ENCODE peak calls at places on chromosomes 3 and 15, in ten cellular contexts. X is HS-5; M is brain microvascular endothelial cell; D is SK-MEL-5; F is stimulated activated naive CD4-positive, alpha-beta T cell treated with Interleukin-2 at 50 U/mL for 16 hours; G is activated CD4-positive, alpha-beta T cell treated with anti-CD3 and anti-CD28 coated beads, Interleukin-2, amount 50 U/mL, for 1 hour; L is Peyer's patch; J is naive thymus-derived CD8-positive, alpha-beta T cell; R is activated CD8-positive, alpha-beta memory T cell treated with anti-CD3 and anti-CD28 coated beads, Interleukin-2, amount 10 ng/mL, durations not matched to agents 7 days and 5 days; U is AG10803. S is an unnamed sample.

GRCh38 chr3:72738752-72739520 is 109.3 kb downstream of the SHQ1 start:
- DNase-seq in X (no peak), M (no peak), D (peak; percentile 40), F (peak; percentile 68), G (peak; percentile 69), L (peak; percentile 78), J (peak; percentile 70), R (peak; percentile 77), U (peak; percentile 6), S (peak; percentile 68)

GRCh38 chr15:64354683-64355558 is 1.1 kb downstream of the CSNK1G1 start:
- DNase-seq in X (no peak), M (no peak), D (no peak), F (peak; percentile 24), G (no peak), L (no peak), J (peak; percentile 1), R (no peak), U (no peak), S (peak; percentile 41)

GRCh38 chr3:171374260-171374659 is 85.9 kb downstream of the TNIK start:
- DNase-seq in X (no peak), M (no peak), D (no peak), F (no peak), G (no peak), L (no peak), J (no peak), R (no peak), U (no peak), S (no peak)

GRCh38 chr3:126435456-126436315 is 40.0 kb downstream of the ZXDC start:
- DNase-seq in X (no peak), M (no peak), D (no peak), F (no peak), G (no peak), L (no peak), J (no peak), R (no peak), U (no peak), S (no peak)

GRCh38 chr3:81033690-81034089 is 727.8 kb downstream of the GBE1 start:
- DNase-seq in X (no peak), M (no peak), D (no peak), F (no peak), G (no peak), L (no peak), J (no peak), R (no peak), U (no peak), S (no peak)

GRCh38 chr15:62647195-62647865 is 395.2 kb upstream of the TPM1 start:
- DNase-seq in X (peak; percentile 61), M (peak; percentile 74), D (peak; percentile 34), F (no peak), G (no peak), L (peak; percentile 72), J (no peak), R (no peak), U (peak; percentile 87), S (no peak)

GRCh38 chr15:21270474-21270873 is 169.8 kb downstream of the POTEB3 start:
- DNase-seq in X (no peak), M (no peak), D (peak; percentile 94), F (no peak), G (no peak), L (no peak), J (no peak), R (no peak), U (no peak), S (no peak)

GRCh38 chr15:99076109-99076508 is 28.8 kb upstream of the SYNM start:
- DNase-seq in X (no peak), M (no peak), D (no peak), F (no peak), G (no peak), L (no peak), J (no peak), R (no peak), U (no peak), S (no peak)

GRCh38 chr3:22685598-22685997 is 517.5 kb upstream of the UBE2E2 start:
- DNase-seq in X (peak; percentile 10), M (peak; percentile 35), D (peak; percentile 58), F (no peak), G (no peak), L (no peak), J (no peak), R (no peak), U (no peak), S (no peak)

GRCh38 chr3:52873433-52874159 is 23.8 kb downstream of the STIMATE start:
- DNase-seq in X (no peak), M (peak; percentile 5), D (no peak), F (no peak), G (no peak), L (no peak), J (no peak), R (no peak), U (peak; percentile 50), S (peak; percentile 29)

GRCh38 chr3:172138031-172138538 is 98.7 kb downstream of the FNDC3B start:
- DNase-seq in X (no peak), M (peak; percentile 56), D (no peak), F (no peak), G (no peak), L (no peak), J (no peak), R (no peak), U (no peak), S (peak; percentile 21)

GRCh38 chr3:4977001-4977888 is 2.0 kb upstream of the BHLHE40 start:
- DNase-seq in X (no peak), M (peak; percentile 92), D (peak; percentile 83), F (peak; percentile 70), G (peak; percentile 41), L (peak; percentile 81), J (no peak), R (peak; percentile 90), U (peak; percentile 89), S (peak; percentile 23)

GRCh38 chr15:94105760-94106159 is 125.6 kb upstream of the MCTP2 start:
- DNase-seq in X (no peak), M (no peak), D (no peak), F (no peak), G (no peak), L (no peak), J (no peak), R (no peak), U (no peak), S (no peak)

GRCh38 chr15:56877591-56877990 is 40.9 kb upstream of the TCF12 start:
- DNase-seq in X (no peak), M (no peak), D (no peak), F (no peak), G (no peak), L (no peak), J (no peak), R (no peak), U (peak; percentile 27), S (no peak)

GRCh38 chr3:58047806-58048205 is 39.6 kb downstream of the FLNB start:
- DNase-seq in X (peak; percentile 76), M (peak; percentile 96), D (no peak), F (no peak), G (no peak), L (no peak), J (no peak), R (no peak), U (peak; percentile 99), S (no peak)

GRCh38 chr15:87623832-87624231 is 632.7 kb downstream of the NTRK3 start:
- DNase-seq in X (no peak), M (no peak), D (peak; percentile 67), F (no peak), G (no peak), L (no peak), J (no peak), R (no peak), U (no peak), S (no peak)

GRCh38 chr3:116059421-116060096 is 385.7 kb downstream of the LSAMP start:
- DNase-seq in X (peak; percentile 81), M (peak; percentile 84), D (peak; percentile 9), F (no peak), G (no peak), L (no peak), J (no peak), R (no peak), U (peak; percentile 75), S (no peak)

GRCh38 chr3:118966700-118967099 is 67.9 kb downstream of the IGSF11 start:
- DNase-seq in X (no peak), M (no peak), D (no peak), F (no peak), G (no peak), L (no peak), J (no peak), R (no peak), U (no peak), S (no peak)

GRCh38 chr3:54745863-54746262 is 182.0 kb downstream of the LRTM1 start:
- DNase-seq in X (no peak), M (no peak), D (no peak), F (no peak), G (no peak), L (no peak), J (no peak), R (no peak), U (no peak), S (no peak)

GRCh38 chr15:86877171-86877631 is 797.5 kb downstream of the AGBL1 start:
- DNase-seq in X (no peak), M (no peak), D (no peak), F (no peak), G (no peak), L (no peak), J (no peak), R (no peak), U (no peak), S (no peak)

GRCh38 chr3:127387119-127387518 is 99.3 kb upstream of the PRR20G start:
- DNase-seq in X (no peak), M (no peak), D (no peak), F (no peak), G (no peak), L (peak; percentile 28), J (no peak), R (no peak), U (no peak), S (no peak)

GRCh38 chr15:43930556-43930955 is 103.8 kb downstream of the WDR76 start:
- DNase-seq in X (no peak), M (no peak), D (no peak), F (no peak), G (no peak), L (no peak), J (no peak), R (no peak), U (no peak), S (no peak)

GRCh38 chr3:126406389-126407296 is 11.9 kb downstream of the CFAP100 start:
- DNase-seq in X (no peak), M (no peak), D (no peak), F (no peak), G (no peak), L (no peak), J (no peak), R (peak; percentile 19), U (no peak), S (no peak)

GRCh38 chr3:152073267-152073666 is 195.5 kb upstream of the MBNL1 start:
- DNase-seq in X (peak; percentile 8), M (peak; percentile 54), D (peak; percentile 40), F (no peak), G (no peak), L (no peak), J (no peak), R (no peak), U (peak; percentile 69), S (no peak)

GRCh38 chr3:136913168-136913567 is 44.6 kb upstream of the IL20RB start:
- DNase-seq in X (no peak), M (no peak), D (no peak), F (no peak), G (no peak), L (no peak), J (no peak), R (no peak), U (no peak), S (no peak)

GRCh38 chr15:83775738-83776137 is 121.8 kb downstream of the ADAMTSL3 start:
- DNase-seq in X (no peak), M (no peak), D (no peak), F (no peak), G (no peak), L (no peak), J (no peak), R (no peak), U (no peak), S (no peak)

GRCh38 chr3:38122712-38123290 is 14.1 kb downstream of the ACAA1 start:
- DNase-seq in X (no peak), M (no peak), D (no peak), F (no peak), G (no peak), L (no peak), J (no peak), R (peak; percentile 31), U (no peak), S (no peak)

GRCh38 chr15:78050441-78050809 is 27.1 kb downstream of the TBC1D2B start:
- DNase-seq in X (no peak), M (no peak), D (no peak), F (no peak), G (no peak), L (no peak), J (no peak), R (no peak), U (peak; percentile 49), S (no peak)

S was measured in CD4-positive, CD25-positive, alpha-beta regulatory T cell.